ENCODE peak calls at places on chromosome 20, in five cellular contexts. One of them, this sample, is unnamed.
A peak's percentile ranks its signal among the peaks of the same experiment; 100 is the strongest.

GRCh38 chr20:39214778-39215177 is 252.6 kb downstream of the DHX35 start:
- DNase-seq in mammary epithelial cell: no peak
- DNase-seq in HCT116: no peak
- DNase-seq in CD8-positive, alpha-beta memory T cell: no peak
- DNase-seq in ascending aorta: no peak
- DNase-seq in this sample: no peak

GRCh38 chr20:59143326-59143725 is 20.3 kb upstream of the ZNF831 start:
- DNase-seq in mammary epithelial cell: no peak
- DNase-seq in HCT116: no peak
- DNase-seq in CD8-positive, alpha-beta memory T cell: no peak
- DNase-seq in ascending aorta: no peak
- DNase-seq in this sample: no peak

GRCh38 chr20:39631557-39631956 is 669.4 kb downstream of the DHX35 start:
- DNase-seq in mammary epithelial cell: peak; percentile 57
- DNase-seq in HCT116: no peak
- DNase-seq in CD8-positive, alpha-beta memory T cell: no peak
- DNase-seq in ascending aorta: no peak
- DNase-seq in this sample: no peak

GRCh38 chr20:54110041-54110440 is 39.6 kb upstream of the BCAS1 start:
- DNase-seq in mammary epithelial cell: peak; percentile 62
- DNase-seq in HCT116: no peak
- DNase-seq in CD8-positive, alpha-beta memory T cell: no peak
- DNase-seq in ascending aorta: no peak
- DNase-seq in this sample: no peak

GRCh38 chr20:58708246-58708931 is 15.8 kb downstream of the NPEPL1 start:
- DNase-seq in mammary epithelial cell: no peak
- DNase-seq in HCT116: no peak
- DNase-seq in CD8-positive, alpha-beta memory T cell: no peak
- DNase-seq in ascending aorta: no peak
- DNase-seq in this sample: peak; percentile 39

GRCh38 chr20:18705490-18705889 is 108.1 kb upstream of the SCP2D1 start:
- DNase-seq in mammary epithelial cell: no peak
- DNase-seq in HCT116: no peak
- DNase-seq in CD8-positive, alpha-beta memory T cell: no peak
- DNase-seq in ascending aorta: no peak
- DNase-seq in this sample: peak; percentile 56

GRCh38 chr20:47380481-47380880 is 24.0 kb upstream of the ZMYND8 start:
- DNase-seq in mammary epithelial cell: no peak
- DNase-seq in HCT116: no peak
- DNase-seq in CD8-positive, alpha-beta memory T cell: no peak
- DNase-seq in ascending aorta: no peak
- DNase-seq in this sample: no peak

GRCh38 chr20:2398453-2398852 is 17.8 kb downstream of the TGM6 start:
- DNase-seq in mammary epithelial cell: no peak
- DNase-seq in HCT116: no peak
- DNase-seq in CD8-positive, alpha-beta memory T cell: no peak
- DNase-seq in ascending aorta: no peak
- DNase-seq in this sample: no peak

GRCh38 chr20:53841741-53842140 is 228.7 kb downstream of the BCAS1 start:
- DNase-seq in mammary epithelial cell: no peak
- DNase-seq in HCT116: no peak
- DNase-seq in CD8-positive, alpha-beta memory T cell: no peak
- DNase-seq in ascending aorta: no peak
- DNase-seq in this sample: no peak

DNA sequence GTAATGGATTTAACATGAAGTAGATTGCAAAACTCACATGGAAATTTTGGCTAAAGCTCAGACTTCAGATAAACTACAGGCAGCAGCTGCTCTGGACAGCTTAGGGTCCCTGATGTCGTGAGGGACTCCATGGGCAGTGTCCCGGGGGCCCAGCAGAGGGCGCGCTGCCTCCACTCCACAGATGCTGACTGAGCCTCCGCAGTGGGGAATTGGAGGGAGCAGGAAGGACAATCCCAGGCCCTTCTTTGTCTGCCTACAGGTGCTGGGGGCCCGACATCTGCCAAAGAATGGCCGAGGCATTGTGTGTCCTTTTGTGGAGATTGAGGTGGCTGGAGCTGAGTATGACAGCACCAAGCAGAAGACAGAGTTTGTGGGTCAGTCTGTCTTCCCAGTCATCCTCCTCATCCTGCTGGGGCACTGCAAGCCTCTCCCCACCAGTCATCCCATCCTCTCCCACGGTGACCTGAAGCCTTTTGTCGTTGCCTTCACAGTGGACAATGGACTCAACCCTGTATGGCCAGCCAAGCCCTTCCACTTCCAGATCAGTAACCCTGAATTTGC is 35.9 kb downstream of the PLCG1 start:
- DNase-seq in mammary epithelial cell: peak; percentile 51
- DNase-seq in HCT116: peak; percentile 18
- DNase-seq in CD8-positive, alpha-beta memory T cell: peak; percentile 68
- DNase-seq in ascending aorta: peak; percentile 40
- DNase-seq in this sample: peak; percentile 68
- H3K27ac ChIP-seq in mammary epithelial cell: no peak overlapping the region
- H3K27ac ChIP-seq in HCT116: no peak overlapping the region
- H3K27ac ChIP-seq in CD8-positive, alpha-beta memory T cell: no peak overlapping the region
- H3K27ac ChIP-seq in ascending aorta: peak overlapping the region; percentile 83
- H3K27ac ChIP-seq in this sample: no peak overlapping the region

GRCh38 chr20:34037121-34037520 is 43.4 kb downstream of the RALY start:
- DNase-seq in mammary epithelial cell: peak; percentile 8
- DNase-seq in HCT116: no peak
- DNase-seq in CD8-positive, alpha-beta memory T cell: peak; percentile 60
- DNase-seq in ascending aorta: no peak
- DNase-seq in this sample: no peak
- H3K4me1 ChIP-seq in mammary epithelial cell: peaks cover 8% of the 10 kb centered on the region
- H3K4me1 ChIP-seq in HCT116: peaks cover 2% of the 10 kb centered on the region
- H3K4me1 ChIP-seq in CD8-positive, alpha-beta memory T cell: peaks cover 46% of the 10 kb centered on the region
- H3K4me1 ChIP-seq in ascending aorta: peaks cover 8% of the 10 kb centered on the region
- H3K4me1 ChIP-seq in this sample: no peaks in the 10 kb centered on the region

DNA sequence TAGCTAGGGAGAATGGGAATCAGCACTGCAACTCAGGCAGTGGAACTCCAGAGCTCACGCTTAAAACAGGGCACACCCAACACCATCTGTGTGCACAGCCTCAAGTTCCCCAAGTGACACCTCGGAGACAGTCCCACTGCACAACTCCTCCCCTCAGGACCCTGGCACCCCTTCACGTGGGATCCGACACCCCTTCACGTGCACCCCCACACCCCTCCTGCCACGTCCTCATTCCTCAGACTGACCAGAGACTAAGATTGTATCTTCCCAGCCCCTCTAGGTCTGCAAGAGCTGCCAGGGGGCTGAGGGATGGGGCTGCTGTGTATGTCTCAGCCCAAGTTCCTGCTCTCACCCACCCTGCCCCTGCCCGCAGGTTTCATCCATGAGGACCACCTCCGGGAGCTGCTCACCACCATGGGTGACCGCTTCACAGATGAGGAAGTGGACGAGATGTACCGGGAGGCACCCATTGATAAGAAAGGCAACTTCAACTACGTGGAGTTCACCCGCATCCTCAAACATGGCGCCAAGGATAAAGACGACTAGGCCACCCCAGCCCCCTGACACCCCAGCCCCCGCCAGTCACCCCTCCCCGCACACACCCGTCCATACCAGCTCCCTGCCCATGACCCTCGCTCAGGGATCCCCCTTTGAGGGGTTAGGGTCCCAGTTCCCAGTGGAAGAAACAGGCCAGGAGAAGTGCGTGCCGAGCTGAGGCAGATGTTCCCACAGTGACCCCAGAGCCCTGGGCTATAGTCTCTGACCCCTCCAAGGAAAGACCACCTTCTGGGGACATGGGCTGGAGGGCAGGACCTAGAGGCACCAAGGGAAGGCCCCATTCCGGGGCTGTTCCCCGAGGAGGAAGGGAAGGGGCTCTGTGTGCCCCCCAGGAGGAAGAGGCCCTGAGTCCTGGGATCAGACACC is 7.6 kb downstream of the MYL9 start:
- DNase-seq in mammary epithelial cell: no peak
- DNase-seq in HCT116: no peak
- DNase-seq in CD8-positive, alpha-beta memory T cell: no peak
- DNase-seq in ascending aorta: no peak
- DNase-seq in this sample: no peak
- H3K27ac ChIP-seq in mammary epithelial cell: no peak overlapping the region
- H3K27ac ChIP-seq in HCT116: no peak overlapping the region
- H3K27ac ChIP-seq in CD8-positive, alpha-beta memory T cell: no peak overlapping the region
- H3K27ac ChIP-seq in ascending aorta: peak overlapping the region; percentile 75
- H3K27ac ChIP-seq in this sample: no peak overlapping the region

GRCh38 chr20:49961413-49961812 is 21.4 kb upstream of the SNAI1 start:
- DNase-seq in mammary epithelial cell: no peak
- DNase-seq in HCT116: no peak
- DNase-seq in CD8-positive, alpha-beta memory T cell: no peak
- DNase-seq in ascending aorta: no peak
- DNase-seq in this sample: no peak
- H3K4me1 ChIP-seq in mammary epithelial cell: no peaks in the 10 kb centered on the region
- H3K4me1 ChIP-seq in HCT116: peaks cover 18% of the 10 kb centered on the region
- H3K4me1 ChIP-seq in CD8-positive, alpha-beta memory T cell: no peaks in the 10 kb centered on the region
- H3K4me1 ChIP-seq in ascending aorta: no peaks in the 10 kb centered on the region
- H3K4me1 ChIP-seq in this sample: no peaks in the 10 kb centered on the region

DNA sequence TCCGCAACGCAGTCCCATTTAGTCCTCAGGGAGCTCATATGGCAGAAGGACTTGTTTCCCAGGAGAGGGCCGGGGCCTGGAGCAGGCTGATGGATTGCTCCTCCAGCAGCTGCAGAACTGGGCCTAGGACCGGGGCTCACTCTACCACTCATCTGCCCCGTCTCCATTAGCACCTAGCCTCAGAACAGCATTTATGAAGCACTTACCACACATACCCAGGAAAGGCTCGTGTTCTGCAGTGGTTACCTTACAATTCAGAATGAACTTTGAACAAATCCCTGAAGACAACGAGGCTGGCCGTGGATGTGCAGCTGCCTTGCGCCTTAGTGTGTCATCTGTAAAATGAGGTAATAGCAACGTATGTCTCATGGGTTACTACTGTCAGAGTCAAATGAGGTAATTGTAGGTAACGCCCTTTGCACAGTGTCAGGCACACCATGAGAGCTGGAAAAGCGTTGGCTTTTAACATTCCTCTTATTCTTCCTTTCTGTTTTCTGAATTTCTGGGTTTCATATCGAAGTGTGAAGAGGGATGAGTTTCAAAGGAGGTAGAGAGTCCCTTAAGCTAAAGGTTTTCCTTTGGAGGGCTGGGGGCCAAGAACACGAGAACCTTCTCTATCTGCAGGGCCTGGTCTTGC is 46.3 kb upstream of the CD93 start:
- DNase-seq in mammary epithelial cell: no peak
- DNase-seq in HCT116: no peak
- DNase-seq in CD8-positive, alpha-beta memory T cell: no peak
- DNase-seq in ascending aorta: no peak
- DNase-seq in this sample: no peak
- H3K27ac ChIP-seq in mammary epithelial cell: no peak overlapping the region
- H3K27ac ChIP-seq in HCT116: no peak overlapping the region
- H3K27ac ChIP-seq in CD8-positive, alpha-beta memory T cell: peak overlapping the region; percentile 87
- H3K27ac ChIP-seq in ascending aorta: peak overlapping the region; percentile 7
- H3K27ac ChIP-seq in this sample: no peak overlapping the region

DNA sequence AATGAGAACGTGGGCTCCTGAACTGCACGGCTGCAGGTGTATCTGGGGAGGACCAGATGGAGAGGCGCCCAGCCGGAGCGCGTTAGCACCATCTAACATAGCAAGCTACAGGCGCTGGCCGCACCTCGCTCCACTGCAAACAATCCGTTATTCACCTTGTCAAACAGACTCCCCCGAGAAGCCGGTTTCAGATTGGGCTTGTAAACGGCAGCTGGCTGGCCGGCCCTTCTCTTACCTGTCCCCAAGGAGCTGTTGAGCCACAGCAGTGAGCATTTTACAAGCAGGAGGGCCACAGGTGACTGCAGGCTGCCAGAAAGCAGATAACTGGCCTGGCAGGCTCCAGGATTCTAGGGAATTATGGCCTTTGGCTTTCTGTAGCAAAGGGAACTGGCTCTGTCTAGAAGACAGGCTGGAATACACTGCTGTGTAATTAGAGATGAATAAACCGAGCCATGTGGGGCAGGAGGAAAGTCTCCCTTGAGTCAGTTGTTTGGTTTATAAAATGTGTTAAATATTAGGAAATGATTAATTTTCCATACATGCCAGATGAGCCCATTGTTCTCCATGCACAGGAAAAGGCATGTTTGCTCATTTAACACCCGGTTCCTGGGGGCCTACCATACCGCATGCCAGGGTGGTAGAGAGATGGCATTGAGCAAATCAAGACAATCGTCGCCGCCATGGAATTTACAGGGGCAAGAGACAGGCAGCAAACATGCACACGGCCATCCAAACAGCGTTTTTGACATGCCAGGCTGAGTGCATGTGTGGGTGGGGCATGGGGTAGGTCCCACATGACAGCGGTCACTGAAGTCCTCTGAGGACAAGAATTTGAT is 159.3 kb downstream of the NFATC2 start:
- DNase-seq in mammary epithelial cell: no peak
- DNase-seq in HCT116: no peak
- DNase-seq in CD8-positive, alpha-beta memory T cell: no peak
- DNase-seq in ascending aorta: no peak
- DNase-seq in this sample: no peak
- H3K4me1 ChIP-seq in mammary epithelial cell: no peaks in the 10 kb centered on the region
- H3K4me1 ChIP-seq in HCT116: peaks cover 8% of the 10 kb centered on the region
- H3K4me1 ChIP-seq in CD8-positive, alpha-beta memory T cell: peaks cover 21% of the 10 kb centered on the region
- H3K4me1 ChIP-seq in ascending aorta: no peaks in the 10 kb centered on the region
- H3K4me1 ChIP-seq in this sample: peaks cover 17% of the 10 kb centered on the region